ENCODE peak calls at places on chromosome 2, in nine cellular contexts. One of them, this sample, is unnamed.
A peak's percentile ranks its signal among the peaks of the same experiment; 100 is the strongest.

GRCh38 chr2:150554046-150554445 is 66.6 kb upstream of the RND3 start:
- DNase-seq in NCI-H524: peak; percentile 17
- DNase-seq in NCI-H1417 treated with DMSO at 0.1 percent for 48 hours: no peak
- DNase-seq in transverse colon: no peak
- DNase-seq in amniotic stem cell: no peak
- DNase-seq in stimulated activated CD8-positive, alpha-beta memory T cell treated with anti-CD3 and anti-CD28 coated beads, Interleukin-7, amount 100 ng/mL, for 1 hour: no peak
- DNase-seq in kidney tubule cell: no peak
- DNase-seq in EL: no peak
- DNase-seq in BJ: no peak
- DNase-seq in this sample: no peak

GRCh38 chr2:70069049-70069448 is 18.2 kb upstream of the PCBP1 start:
- DNase-seq in NCI-H524: no peak
- DNase-seq in NCI-H1417 treated with DMSO at 0.1 percent for 48 hours: no peak
- DNase-seq in transverse colon: peak; percentile 70
- DNase-seq in BJ: no peak
- DNase-seq in kidney tubule cell: peak; percentile 82
- DNase-seq in stimulated activated CD8-positive, alpha-beta memory T cell treated with anti-CD3 and anti-CD28 coated beads, Interleukin-7, amount 100 ng/mL, for 1 hour: peak; percentile 38
- DNase-seq in EL: no peak
- DNase-seq in amniotic stem cell: no peak
- DNase-seq in this sample: no peak

GRCh38 chr2:86225581-86225980 is 26.3 kb downstream of the MRPL35 start:
- DNase-seq in EL: peak; percentile 24
- DNase-seq in NCI-H1417 treated with DMSO at 0.1 percent for 48 hours: no peak
- DNase-seq in stimulated activated CD8-positive, alpha-beta memory T cell treated with anti-CD3 and anti-CD28 coated beads, Interleukin-7, amount 100 ng/mL, for 1 hour: peak; percentile 5
- DNase-seq in amniotic stem cell: no peak
- DNase-seq in transverse colon: peak; percentile 31
- DNase-seq in kidney tubule cell: no peak
- DNase-seq in BJ: no peak
- DNase-seq in NCI-H524: no peak
- DNase-seq in this sample: peak; percentile 42

GRCh38 chr2:151043484-151043883 is 218.2 kb downstream of the RBM43 start:
- DNase-seq in EL: peak; percentile 84
- DNase-seq in NCI-H1417 treated with DMSO at 0.1 percent for 48 hours: no peak
- DNase-seq in transverse colon: no peak
- DNase-seq in kidney tubule cell: peak; percentile 92
- DNase-seq in BJ: no peak
- DNase-seq in stimulated activated CD8-positive, alpha-beta memory T cell treated with anti-CD3 and anti-CD28 coated beads, Interleukin-7, amount 100 ng/mL, for 1 hour: no peak
- DNase-seq in amniotic stem cell: peak; percentile 66
- DNase-seq in NCI-H524: peak; percentile 28
- DNase-seq in this sample: peak; percentile 90

GRCh38 chr2:168773719-168774521 is 28.5 kb upstream of the NOSTRIN start:
- DNase-seq in EL: peak; percentile 66
- DNase-seq in amniotic stem cell: peak; percentile 22
- DNase-seq in NCI-H524: peak; percentile 57
- DNase-seq in stimulated activated CD8-positive, alpha-beta memory T cell treated with anti-CD3 and anti-CD28 coated beads, Interleukin-7, amount 100 ng/mL, for 1 hour: no peak
- DNase-seq in kidney tubule cell: peak; percentile 74
- DNase-seq in transverse colon: peak; percentile 66
- DNase-seq in NCI-H1417 treated with DMSO at 0.1 percent for 48 hours: no peak
- DNase-seq in BJ: no peak
- DNase-seq in this sample: peak; percentile 66

GRCh38 chr2:46387886-46388515 is 90.8 kb downstream of the EPAS1 start:
- DNase-seq in kidney tubule cell: no peak
- DNase-seq in stimulated activated CD8-positive, alpha-beta memory T cell treated with anti-CD3 and anti-CD28 coated beads, Interleukin-7, amount 100 ng/mL, for 1 hour: no peak
- DNase-seq in amniotic stem cell: no peak
- DNase-seq in BJ: no peak
- DNase-seq in NCI-H1417 treated with DMSO at 0.1 percent for 48 hours: no peak
- DNase-seq in transverse colon: no peak
- DNase-seq in EL: no peak
- DNase-seq in NCI-H524: no peak
- DNase-seq in this sample: no peak

GRCh38 chr2:9538000-9538507 is 17.6 kb downstream of the ADAM17 start:
- DNase-seq in NCI-H524: no peak
- DNase-seq in NCI-H1417 treated with DMSO at 0.1 percent for 48 hours: no peak
- DNase-seq in BJ: peak; percentile 88
- DNase-seq in EL: peak; percentile 17
- DNase-seq in stimulated activated CD8-positive, alpha-beta memory T cell treated with anti-CD3 and anti-CD28 coated beads, Interleukin-7, amount 100 ng/mL, for 1 hour: no peak
- DNase-seq in kidney tubule cell: peak; percentile 20
- DNase-seq in amniotic stem cell: no peak
- DNase-seq in transverse colon: no peak
- DNase-seq in this sample: peak; percentile 59

GRCh38 chr2:94980406-94980805 is 45.1 kb upstream of the MAL start:
- DNase-seq in stimulated activated CD8-positive, alpha-beta memory T cell treated with anti-CD3 and anti-CD28 coated beads, Interleukin-7, amount 100 ng/mL, for 1 hour: no peak
- DNase-seq in transverse colon: no peak
- DNase-seq in NCI-H1417 treated with DMSO at 0.1 percent for 48 hours: no peak
- DNase-seq in BJ: no peak
- DNase-seq in NCI-H524: no peak
- DNase-seq in amniotic stem cell: no peak
- DNase-seq in kidney tubule cell: no peak
- DNase-seq in EL: no peak
- DNase-seq in this sample: no peak

GRCh38 chr2:233402346-233402745 is 48.1 kb downstream of the DGKD start:
- DNase-seq in EL: no peak
- DNase-seq in kidney tubule cell: no peak
- DNase-seq in stimulated activated CD8-positive, alpha-beta memory T cell treated with anti-CD3 and anti-CD28 coated beads, Interleukin-7, amount 100 ng/mL, for 1 hour: no peak
- DNase-seq in NCI-H524: no peak
- DNase-seq in transverse colon: no peak
- DNase-seq in amniotic stem cell: no peak
- DNase-seq in NCI-H1417 treated with DMSO at 0.1 percent for 48 hours: no peak
- DNase-seq in BJ: no peak
- DNase-seq in this sample: no peak

GRCh38 chr2:113337809-113338208 is 59.1 kb upstream of the PAX8 start:
- DNase-seq in kidney tubule cell: no peak
- DNase-seq in amniotic stem cell: no peak
- DNase-seq in EL: no peak
- DNase-seq in NCI-H524: no peak
- DNase-seq in transverse colon: no peak
- DNase-seq in stimulated activated CD8-positive, alpha-beta memory T cell treated with anti-CD3 and anti-CD28 coated beads, Interleukin-7, amount 100 ng/mL, for 1 hour: no peak
- DNase-seq in NCI-H1417 treated with DMSO at 0.1 percent for 48 hours: no peak
- DNase-seq in BJ: no peak
- DNase-seq in this sample: no peak

GRCh38 chr2:101818531-101819451 is 121.3 kb downstream of the MAP4K4 start:
- DNase-seq in kidney tubule cell: no peak
- DNase-seq in NCI-H1417 treated with DMSO at 0.1 percent for 48 hours: no peak
- DNase-seq in EL: peak; percentile 74
- DNase-seq in stimulated activated CD8-positive, alpha-beta memory T cell treated with anti-CD3 and anti-CD28 coated beads, Interleukin-7, amount 100 ng/mL, for 1 hour: no peak
- DNase-seq in amniotic stem cell: no peak
- DNase-seq in NCI-H524: peak; percentile 93
- DNase-seq in transverse colon: no peak
- DNase-seq in BJ: no peak
- DNase-seq in this sample: peak; percentile 58

GRCh38 chr2:205405752-205406151 is 276.5 kb upstream of the NRP2 start:
- DNase-seq in EL: peak; percentile 78
- DNase-seq in NCI-H524: no peak
- DNase-seq in amniotic stem cell: peak; percentile 26
- DNase-seq in transverse colon: no peak
- DNase-seq in stimulated activated CD8-positive, alpha-beta memory T cell treated with anti-CD3 and anti-CD28 coated beads, Interleukin-7, amount 100 ng/mL, for 1 hour: no peak
- DNase-seq in NCI-H1417 treated with DMSO at 0.1 percent for 48 hours: no peak
- DNase-seq in BJ: peak; percentile 52
- DNase-seq in kidney tubule cell: peak; percentile 17
- DNase-seq in this sample: peak; percentile 75

GRCh38 chr2:174974131-174974530 is 31.1 kb downstream of the CHN1 start:
- DNase-seq in BJ: no peak
- DNase-seq in transverse colon: no peak
- DNase-seq in kidney tubule cell: peak; percentile 29
- DNase-seq in amniotic stem cell: no peak
- DNase-seq in NCI-H1417 treated with DMSO at 0.1 percent for 48 hours: no peak
- DNase-seq in stimulated activated CD8-positive, alpha-beta memory T cell treated with anti-CD3 and anti-CD28 coated beads, Interleukin-7, amount 100 ng/mL, for 1 hour: no peak
- DNase-seq in NCI-H524: no peak
- DNase-seq in EL: no peak
- DNase-seq in this sample: no peak

GRCh38 chr2:182666674-182667320 is 49.3 kb upstream of the DNAJC10 start:
- DNase-seq in stimulated activated CD8-positive, alpha-beta memory T cell treated with anti-CD3 and anti-CD28 coated beads, Interleukin-7, amount 100 ng/mL, for 1 hour: no peak
- DNase-seq in transverse colon: no peak
- DNase-seq in NCI-H1417 treated with DMSO at 0.1 percent for 48 hours: no peak
- DNase-seq in amniotic stem cell: no peak
- DNase-seq in BJ: no peak
- DNase-seq in NCI-H524: peak; percentile 17
- DNase-seq in EL: peak; percentile 38
- DNase-seq in kidney tubule cell: peak; percentile 40
- DNase-seq in this sample: peak; percentile 15

GRCh38 chr2:47189635-47190034 is 34.5 kb upstream of the STPG4 start:
- DNase-seq in stimulated activated CD8-positive, alpha-beta memory T cell treated with anti-CD3 and anti-CD28 coated beads, Interleukin-7, amount 100 ng/mL, for 1 hour: no peak
- DNase-seq in NCI-H524: no peak
- DNase-seq in NCI-H1417 treated with DMSO at 0.1 percent for 48 hours: no peak
- DNase-seq in EL: peak; percentile 94
- DNase-seq in amniotic stem cell: peak; percentile 75
- DNase-seq in transverse colon: no peak
- DNase-seq in BJ: peak; percentile 88
- DNase-seq in kidney tubule cell: peak; percentile 82
- DNase-seq in this sample: peak; percentile 87

GRCh38 chr2:197279997-197280756 is 30.4 kb downstream of the ANKRD44 start:
- DNase-seq in NCI-H524: no peak
- DNase-seq in amniotic stem cell: no peak
- DNase-seq in EL: no peak
- DNase-seq in BJ: peak; percentile 27
- DNase-seq in stimulated activated CD8-positive, alpha-beta memory T cell treated with anti-CD3 and anti-CD28 coated beads, Interleukin-7, amount 100 ng/mL, for 1 hour: no peak
- DNase-seq in kidney tubule cell: no peak
- DNase-seq in transverse colon: no peak
- DNase-seq in NCI-H1417 treated with DMSO at 0.1 percent for 48 hours: no peak
- DNase-seq in this sample: no peak

GRCh38 chr2:206232287-206233035 is 42.0 kb upstream of the ZDBF2 start:
- DNase-seq in NCI-H1417 treated with DMSO at 0.1 percent for 48 hours: peak; percentile 79
- DNase-seq in NCI-H524: peak; percentile 32
- DNase-seq in transverse colon: no peak
- DNase-seq in amniotic stem cell: no peak
- DNase-seq in EL: no peak
- DNase-seq in stimulated activated CD8-positive, alpha-beta memory T cell treated with anti-CD3 and anti-CD28 coated beads, Interleukin-7, amount 100 ng/mL, for 1 hour: no peak
- DNase-seq in kidney tubule cell: no peak
- DNase-seq in BJ: no peak
- DNase-seq in this sample: no peak

GRCh38 chr2:106800180-106800579 is 85.8 kb downstream of the ST6GAL2 start:
- DNase-seq in stimulated activated CD8-positive, alpha-beta memory T cell treated with anti-CD3 and anti-CD28 coated beads, Interleukin-7, amount 100 ng/mL, for 1 hour: no peak
- DNase-seq in NCI-H1417 treated with DMSO at 0.1 percent for 48 hours: no peak
- DNase-seq in amniotic stem cell: no peak
- DNase-seq in EL: no peak
- DNase-seq in BJ: no peak
- DNase-seq in kidney tubule cell: no peak
- DNase-seq in NCI-H524: no peak
- DNase-seq in transverse colon: no peak
- DNase-seq in this sample: no peak

GRCh38 chr2:55966431-55967118 is 43.0 kb upstream of the EFEMP1 start:
- DNase-seq in EL: no peak
- DNase-seq in NCI-H524: peak; percentile 76
- DNase-seq in stimulated activated CD8-positive, alpha-beta memory T cell treated with anti-CD3 and anti-CD28 coated beads, Interleukin-7, amount 100 ng/mL, for 1 hour: no peak
- DNase-seq in BJ: no peak
- DNase-seq in transverse colon: peak; percentile 8
- DNase-seq in amniotic stem cell: no peak
- DNase-seq in NCI-H1417 treated with DMSO at 0.1 percent for 48 hours: no peak
- DNase-seq in kidney tubule cell: peak; percentile 52
- DNase-seq in this sample: no peak

GRCh38 chr2:85761-86160 is 39.5 kb upstream of the FAM110C start:
- DNase-seq in EL: no peak
- DNase-seq in NCI-H1417 treated with DMSO at 0.1 percent for 48 hours: no peak
- DNase-seq in amniotic stem cell: no peak
- DNase-seq in stimulated activated CD8-positive, alpha-beta memory T cell treated with anti-CD3 and anti-CD28 coated beads, Interleukin-7, amount 100 ng/mL, for 1 hour: no peak
- DNase-seq in BJ: no peak
- DNase-seq in NCI-H524: no peak
- DNase-seq in kidney tubule cell: peak; percentile 88
- DNase-seq in transverse colon: no peak
- DNase-seq in this sample: no peak

GRCh38 chr2:121662651-121663050 is 13.4 kb upstream of the CLASP1 start:
- DNase-seq in BJ: no peak
- DNase-seq in EL: no peak
- DNase-seq in amniotic stem cell: no peak
- DNase-seq in NCI-H1417 treated with DMSO at 0.1 percent for 48 hours: no peak
- DNase-seq in kidney tubule cell: no peak
- DNase-seq in transverse colon: no peak
- DNase-seq in NCI-H524: no peak
- DNase-seq in stimulated activated CD8-positive, alpha-beta memory T cell treated with anti-CD3 and anti-CD28 coated beads, Interleukin-7, amount 100 ng/mL, for 1 hour: no peak
- DNase-seq in this sample: no peak